ENCODE peak calls at places on chromosomes 2 and 18, in four cellular contexts. One of them, this sample, is unnamed.
A peak's percentile ranks its signal among the peaks of the same experiment; 100 is the strongest.

GRCh38 chr2:223855426-223855825 is 18.0 kb upstream of the AP1S3 start:
- DNase-seq in frontal cortex: no peak
- DNase-seq in T-helper 2 cell: no peak
- DNase-seq in T-helper 9 cell: no peak
- DNase-seq in this sample: no peak

GRCh38 chr2:17083902-17084301 is 418.3 kb upstream of the CYRIA start:
- DNase-seq in frontal cortex: no peak
- DNase-seq in T-helper 2 cell: no peak
- DNase-seq in T-helper 9 cell: no peak
- DNase-seq in this sample: no peak

GRCh38 chr2:158969717-158970521 is 1.5 kb downstream of the TANC1 start:
- DNase-seq in frontal cortex: no peak
- DNase-seq in T-helper 2 cell: no peak
- DNase-seq in T-helper 9 cell: no peak
- DNase-seq in this sample: peak; percentile 82

GRCh38 chr2:34570266-34570872 is 971.3 kb upstream of the FAM98A start:
- DNase-seq in frontal cortex: no peak
- DNase-seq in T-helper 2 cell: no peak
- DNase-seq in T-helper 9 cell: no peak
- DNase-seq in this sample: no peak

GRCh38 chr2:138201326-138201725 is 237.1 kb downstream of the HNMT start:
- DNase-seq in frontal cortex: no peak
- DNase-seq in T-helper 2 cell: no peak
- DNase-seq in T-helper 9 cell: no peak
- DNase-seq in this sample: no peak

GRCh38 chr2:231960810-231961348 is 634 bp upstream of the DIS3L2 start:
- DNase-seq in frontal cortex: peak; percentile 17
- DNase-seq in T-helper 2 cell: no peak
- DNase-seq in T-helper 9 cell: no peak
- DNase-seq in this sample: no peak

GRCh38 chr2:39225564-39225963 is 18.2 kb downstream of the CDKL4 start:
- DNase-seq in frontal cortex: no peak
- DNase-seq in T-helper 2 cell: no peak
- DNase-seq in T-helper 9 cell: no peak
- DNase-seq in this sample: no peak

GRCh38 chr18:49486959-49487710 is at the start of gene C18orf32:
- DNase-seq in frontal cortex: peak; percentile 87
- DNase-seq in T-helper 2 cell: peak; percentile 89
- DNase-seq in T-helper 9 cell: peak; percentile 90
- DNase-seq in this sample: peak; percentile 98

GRCh38 chr2:218019411-218020060 is 16.7 kb upstream of the TNS1 start:
- DNase-seq in frontal cortex: no peak
- DNase-seq in T-helper 2 cell: no peak
- DNase-seq in T-helper 9 cell: no peak
- DNase-seq in this sample: peak; percentile 49

GRCh38 chr2:98654702-98655488 is 46.5 kb downstream of the UNC50 start:
- DNase-seq in frontal cortex: no peak
- DNase-seq in T-helper 2 cell: no peak
- DNase-seq in T-helper 9 cell: no peak
- DNase-seq in this sample: no peak

GRCh38 chr2:28394331-28394877 is 1.7 kb downstream of the FOSL2 start:
- DNase-seq in frontal cortex: no peak
- DNase-seq in T-helper 2 cell: no peak
- DNase-seq in T-helper 9 cell: no peak
- DNase-seq in this sample: peak; percentile 70

GRCh38 chr18:7688580-7688979 is 121.5 kb downstream of the PTPRM start:
- DNase-seq in frontal cortex: no peak
- DNase-seq in T-helper 2 cell: no peak
- DNase-seq in T-helper 9 cell: no peak
- DNase-seq in this sample: no peak

GRCh38 chr2:171957061-171957460 is 34.8 kb downstream of the HAT1 start:
- DNase-seq in frontal cortex: no peak
- DNase-seq in T-helper 2 cell: no peak
- DNase-seq in T-helper 9 cell: no peak
- DNase-seq in this sample: no peak

GRCh38 chr2:152497481-152498052 is 162.6 kb downstream of the FMNL2 start:
- DNase-seq in frontal cortex: no peak
- DNase-seq in T-helper 2 cell: no peak
- DNase-seq in T-helper 9 cell: no peak
- DNase-seq in this sample: no peak

GRCh38 chr2:40259900-40260299 is 192.0 kb downstream of the SLC8A1 start:
- DNase-seq in frontal cortex: no peak
- DNase-seq in T-helper 2 cell: no peak
- DNase-seq in T-helper 9 cell: no peak
- DNase-seq in this sample: no peak

GRCh38 chr2:169141713-169142352 is 72.5 kb downstream of the DHRS9 start:
- DNase-seq in frontal cortex: no peak
- DNase-seq in T-helper 2 cell: peak; percentile 29
- DNase-seq in T-helper 9 cell: peak; percentile 61
- DNase-seq in this sample: no peak

GRCh38 chr2:210818473-210818872 is 262.1 kb downstream of the CPS1 start:
- DNase-seq in frontal cortex: no peak
- DNase-seq in T-helper 2 cell: no peak
- DNase-seq in T-helper 9 cell: no peak
- DNase-seq in this sample: no peak

GRCh38 chr2:16487686-16488085 is 177.9 kb downstream of the CYRIA start:
- DNase-seq in frontal cortex: no peak
- DNase-seq in T-helper 2 cell: no peak
- DNase-seq in T-helper 9 cell: no peak
- DNase-seq in this sample: no peak

GRCh38 chr2:183124222-183124956 is at the start of gene NUP35:
- DNase-seq in frontal cortex: peak; percentile 47
- DNase-seq in T-helper 2 cell: peak; percentile 71
- DNase-seq in T-helper 9 cell: peak; percentile 77
- DNase-seq in this sample: peak; percentile 90

GRCh38 chr2:239397856-239398470 is 2.9 kb downstream of the HDAC4 start:
- DNase-seq in frontal cortex: no peak
- DNase-seq in T-helper 2 cell: no peak
- DNase-seq in T-helper 9 cell: no peak
- DNase-seq in this sample: no peak

GRCh38 chr2:234548720-234549420 is 52.0 kb upstream of the ARL4C start:
- DNase-seq in frontal cortex: no peak
- DNase-seq in T-helper 2 cell: no peak
- DNase-seq in T-helper 9 cell: no peak
- DNase-seq in this sample: peak; percentile 57

GRCh38 chr2:9310827-9311226 is 104.2 kb downstream of the ASAP2 start:
- DNase-seq in frontal cortex: no peak
- DNase-seq in T-helper 2 cell: no peak
- DNase-seq in T-helper 9 cell: no peak
- DNase-seq in this sample: no peak

GRCh38 chr2:128622916-128623620 is 304.4 kb upstream of the HS6ST1 start:
- DNase-seq in frontal cortex: no peak
- DNase-seq in T-helper 2 cell: no peak
- DNase-seq in T-helper 9 cell: no peak
- DNase-seq in this sample: no peak

GRCh38 chr2:75003773-75004172 is 45.3 kb downstream of the POLE4 start:
- DNase-seq in frontal cortex: no peak
- DNase-seq in T-helper 2 cell: no peak
- DNase-seq in T-helper 9 cell: no peak
- DNase-seq in this sample: no peak

GRCh38 chr2:27705851-27706622 is 42.3 kb downstream of the SLC4A1AP start:
- DNase-seq in frontal cortex: no peak
- DNase-seq in T-helper 2 cell: no peak
- DNase-seq in T-helper 9 cell: no peak
- DNase-seq in this sample: peak; percentile 87

GRCh38 chr18:49588971-49589370 is 27.1 kb downstream of the LIPG start:
- DNase-seq in frontal cortex: no peak
- DNase-seq in T-helper 2 cell: no peak
- DNase-seq in T-helper 9 cell: no peak
- DNase-seq in this sample: no peak

GRCh38 chr2:109473006-109473380 is 140.8 kb downstream of the SEPTIN10 start:
- DNase-seq in frontal cortex: no peak
- DNase-seq in T-helper 2 cell: no peak
- DNase-seq in T-helper 9 cell: no peak
- DNase-seq in this sample: peak; percentile 49

GRCh38 chr2:190023860-190024259 is 38.7 kb downstream of the MSTN start:
- DNase-seq in frontal cortex: no peak
- DNase-seq in T-helper 2 cell: no peak
- DNase-seq in T-helper 9 cell: no peak
- DNase-seq in this sample: no peak

GRCh38 chr2:85988210-85988913 is 99.6 kb upstream of the ST3GAL5 start:
- DNase-seq in frontal cortex: no peak
- DNase-seq in T-helper 2 cell: no peak
- DNase-seq in T-helper 9 cell: no peak
- DNase-seq in this sample: no peak

GRCh38 chr2:204199357-204199756 is 262.8 kb downstream of the ICOS start:
- DNase-seq in frontal cortex: no peak
- DNase-seq in T-helper 2 cell: no peak
- DNase-seq in T-helper 9 cell: no peak
- DNase-seq in this sample: no peak

This sample was measured in aorta.